ENCODE peak calls at places on chromosomes 1 and 21, in six cellular contexts. One of them, this sample, is unnamed.

GRCh38 chr1:233627376-233627775 is 13.5 kb downstream of the KCNK1 start:
- DNase-seq in GM12878: no peak
- DNase-seq in GM12891: no peak
- DNase-seq in K562: no peak
- DNase-seq in SK-N-SH: no peak
- DNase-seq in HepG2: no peak
- DNase-seq in this sample: no peak

GRCh38 chr1:167927075-167927754 is 9.3 kb upstream of the DCAF6 start:
- DNase-seq in HepG2: no peak
- DNase-seq in GM12878: no peak
- DNase-seq in SK-N-SH: no peak
- DNase-seq in GM12891: no peak
- DNase-seq in K562: no peak
- DNase-seq in this sample: no peak

GRCh38 chr1:12097321-12097720 is 34.2 kb downstream of the TNFRSF8 start:
- DNase-seq in K562: no peak
- DNase-seq in HepG2: no peak
- DNase-seq in GM12891: no peak
- DNase-seq in SK-N-SH: no peak
- DNase-seq in GM12878: no peak
- DNase-seq in this sample: no peak

GRCh38 chr1:171801395-171801990 is 20.0 kb downstream of the METTL13 start:
- DNase-seq in SK-N-SH: peak
- DNase-seq in K562: peak
- DNase-seq in GM12891: no peak
- DNase-seq in HepG2: peak
- DNase-seq in GM12878: no peak
- DNase-seq in this sample: no peak

GRCh38 chr1:152050886-152051764 is 14.3 kb upstream of the S100A11 start:
- DNase-seq in GM12878: no peak
- DNase-seq in SK-N-SH: no peak
- DNase-seq in HepG2: no peak
- DNase-seq in K562: peak
- DNase-seq in GM12891: no peak
- DNase-seq in this sample: no peak

GRCh38 chr1:65792671-65793358 is at the start of gene PDE4B:
- DNase-seq in GM12878: no peak
- DNase-seq in HepG2: no peak
- DNase-seq in SK-N-SH: peak
- DNase-seq in GM12891: no peak
- DNase-seq in K562: no peak
- DNase-seq in this sample: no peak

GRCh38 chr1:8465692-8466091 is 147.8 kb downstream of the SLC45A1 start:
- DNase-seq in GM12878: no peak
- DNase-seq in HepG2: no peak
- DNase-seq in GM12891: no peak
- DNase-seq in K562: no peak
- DNase-seq in SK-N-SH: no peak
- DNase-seq in this sample: no peak

GRCh38 chr1:170460379-170460778 is 71.6 kb upstream of the GORAB start:
- DNase-seq in GM12878: no peak
- DNase-seq in HepG2: no peak
- DNase-seq in GM12891: no peak
- DNase-seq in SK-N-SH: no peak
- DNase-seq in K562: no peak
- DNase-seq in this sample: no peak

GRCh38 chr1:53197301-53198205 is 929 bp downstream of the CPT2 start:
- DNase-seq in HepG2: no peak
- DNase-seq in K562: peak
- DNase-seq in SK-N-SH: peak
- DNase-seq in GM12891: no peak
- DNase-seq in GM12878: no peak
- DNase-seq in this sample: no peak

GRCh38 chr1:9302745-9303524 is 10.2 kb downstream of the SPSB1 start:
- DNase-seq in K562: no peak
- DNase-seq in HepG2: no peak
- DNase-seq in GM12878: no peak
- DNase-seq in GM12891: no peak
- DNase-seq in SK-N-SH: no peak
- DNase-seq in this sample: no peak

GRCh38 chr1:172630868-172631267 is 28.0 kb upstream of the FASLG start:
- DNase-seq in GM12891: no peak
- DNase-seq in SK-N-SH: no peak
- DNase-seq in K562: no peak
- DNase-seq in HepG2: peak
- DNase-seq in GM12878: no peak
- DNase-seq in this sample: no peak

GRCh38 chr1:10901091-10901893 is 104.8 kb upstream of the CASZ1 start:
- DNase-seq in SK-N-SH: peak
- DNase-seq in GM12878: no peak
- DNase-seq in GM12891: no peak
- DNase-seq in HepG2: no peak
- DNase-seq in K562: no peak
- DNase-seq in this sample: no peak

GRCh38 chr1:2598329-2598931 is 11.9 kb downstream of the PRXL2B start:
- DNase-seq in K562: no peak
- DNase-seq in HepG2: no peak
- DNase-seq in SK-N-SH: no peak
- DNase-seq in GM12878: no peak
- DNase-seq in GM12891: peak
- DNase-seq in this sample: no peak

GRCh38 chr1:17574502-17574901 is 35.0 kb downstream of the ARHGEF10L start:
- DNase-seq in SK-N-SH: peak
- DNase-seq in GM12878: no peak
- DNase-seq in K562: no peak
- DNase-seq in GM12891: no peak
- DNase-seq in HepG2: no peak
- DNase-seq in this sample: no peak

GRCh38 chr1:147611021-147611426 is 59.3 kb downstream of the ACP6 start:
- DNase-seq in GM12878: peak
- DNase-seq in HepG2: no peak
- DNase-seq in SK-N-SH: no peak
- DNase-seq in GM12891: no peak
- DNase-seq in K562: no peak
- DNase-seq in this sample: no peak

GRCh38 chr21:21029159-21029558 is 30.9 kb downstream of the NCAM2 start:
- DNase-seq in K562: no peak
- DNase-seq in GM12891: no peak
- DNase-seq in HepG2: no peak
- DNase-seq in SK-N-SH: no peak
- DNase-seq in GM12878: no peak
- DNase-seq in this sample: no peak

GRCh38 chr21:46661211-46661625 is 25.7 kb downstream of the PRMT2 start:
- DNase-seq in HepG2: no peak
- DNase-seq in SK-N-SH: peak
- DNase-seq in K562: no peak
- DNase-seq in GM12891: peak
- DNase-seq in GM12878: no peak
- DNase-seq in this sample: peak

GRCh38 chr1:168726311-168726710 is 2.7 kb downstream of the DPT start:
- DNase-seq in GM12891: no peak
- DNase-seq in GM12878: no peak
- DNase-seq in SK-N-SH: no peak
- DNase-seq in K562: no peak
- DNase-seq in HepG2: no peak
- DNase-seq in this sample: no peak

GRCh38 chr1:201176931-201177330 is 13.7 kb upstream of the IGFN1 start:
- DNase-seq in GM12891: no peak
- DNase-seq in K562: no peak
- DNase-seq in SK-N-SH: no peak
- DNase-seq in GM12878: no peak
- DNase-seq in HepG2: no peak
- DNase-seq in this sample: no peak

GRCh38 chr21:31218830-31219608 is 125.0 kb downstream of the TIAM1 start:
- DNase-seq in GM12891: no peak
- DNase-seq in HepG2: no peak
- DNase-seq in GM12878: no peak
- DNase-seq in K562: no peak
- DNase-seq in SK-N-SH: no peak
- DNase-seq in this sample: no peak

GRCh38 chr21:42581676-42582371 is 68.2 kb downstream of the SLC37A1 start:
- DNase-seq in GM12878: no peak
- DNase-seq in HepG2: no peak
- DNase-seq in K562: no peak
- DNase-seq in GM12891: no peak
- DNase-seq in SK-N-SH: no peak
- DNase-seq in this sample: no peak

GRCh38 chr1:22780696-22781095 is 70.1 kb downstream of the EPHB2 start:
- DNase-seq in GM12878: no peak
- DNase-seq in HepG2: no peak
- DNase-seq in SK-N-SH: peak
- DNase-seq in K562: peak
- DNase-seq in GM12891: peak
- DNase-seq in this sample: peak

GRCh38 chr21:33265664-33266049 is 510 bp upstream of the IL10RB start:
- DNase-seq in GM12878: peak
- DNase-seq in SK-N-SH: no peak
- DNase-seq in GM12891: no peak
- DNase-seq in HepG2: no peak
- DNase-seq in K562: peak
- DNase-seq in this sample: no peak

GRCh38 chr1:104636581-104636980 is 886.9 kb downstream of the AMY1C start:
- DNase-seq in GM12878: no peak
- DNase-seq in K562: no peak
- DNase-seq in HepG2: peak
- DNase-seq in GM12891: no peak
- DNase-seq in SK-N-SH: peak
- DNase-seq in this sample: no peak

GRCh38 chr1:183227963-183228649 is 42.0 kb downstream of the LAMC2 start:
- DNase-seq in GM12891: peak
- DNase-seq in SK-N-SH: peak
- DNase-seq in HepG2: peak
- DNase-seq in GM12878: no peak
- DNase-seq in K562: peak
- DNase-seq in this sample: peak

GRCh38 chr21:22120616-22121266 is 1122.5 kb downstream of the NCAM2 start:
- DNase-seq in SK-N-SH: no peak
- DNase-seq in GM12891: no peak
- DNase-seq in HepG2: no peak
- DNase-seq in GM12878: no peak
- DNase-seq in K562: peak
- DNase-seq in this sample: no peak

GRCh38 chr1:29626066-29626465 is 389.7 kb downstream of the PTPRU start:
- DNase-seq in HepG2: no peak
- DNase-seq in GM12891: no peak
- DNase-seq in GM12878: no peak
- DNase-seq in K562: no peak
- DNase-seq in SK-N-SH: no peak
- DNase-seq in this sample: no peak

GRCh38 chr1:206816390-206817287 is 44.3 kb upstream of the IL10 start:
- DNase-seq in HepG2: no peak
- DNase-seq in GM12878: peak
- DNase-seq in K562: peak
- DNase-seq in GM12891: no peak
- DNase-seq in SK-N-SH: no peak
- DNase-seq in this sample: no peak

GRCh38 chr1:10001016-10001665 is 4.1 kb downstream of the RBP7 start:
- DNase-seq in K562: no peak
- DNase-seq in HepG2: no peak
- DNase-seq in GM12878: no peak
- DNase-seq in GM12891: no peak
- DNase-seq in SK-N-SH: no peak
- DNase-seq in this sample: no peak

GRCh38 chr1:56215771-56216170 is 363.6 kb downstream of the PLPP3 start:
- DNase-seq in SK-N-SH: no peak
- DNase-seq in K562: no peak
- DNase-seq in HepG2: no peak
- DNase-seq in GM12891: no peak
- DNase-seq in GM12878: no peak
- DNase-seq in this sample: no peak

GRCh38 chr1:4787551-4787950 is 133.1 kb downstream of the AJAP1 start:
- DNase-seq in SK-N-SH: no peak
- DNase-seq in K562: no peak
- DNase-seq in HepG2: no peak
- DNase-seq in GM12878: no peak
- DNase-seq in GM12891: no peak
- DNase-seq in this sample: no peak

DNA sequence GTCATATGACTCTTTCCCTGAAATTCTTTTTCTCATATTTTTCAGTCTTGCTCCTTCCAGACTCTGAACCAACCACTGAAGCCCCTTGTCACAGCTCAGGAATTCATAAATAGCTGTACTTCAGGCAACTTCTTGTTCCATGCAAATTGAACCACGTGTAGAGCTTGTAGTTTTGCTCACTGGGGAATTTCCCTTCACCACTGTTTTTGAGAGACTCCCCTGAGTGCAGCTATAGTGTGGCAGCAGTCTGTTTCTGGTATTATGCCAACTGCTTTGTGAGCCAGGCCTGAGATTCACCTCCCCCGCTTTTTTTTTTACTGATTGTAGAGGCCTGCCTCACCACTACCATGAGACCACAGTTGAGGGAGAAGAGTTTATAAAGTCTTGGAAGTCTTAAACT is 150.3 kb upstream of the SPAG17 start:
- DNase-seq in K562: no peak
- DNase-seq in HepG2: no peak
- DNase-seq in GM12878: peak
- DNase-seq in GM12891: no peak
- DNase-seq in SK-N-SH: no peak
- DNase-seq in this sample: peak
- TF ChIP-seq POLR2AphosphoS5 in K562: no peak
- TF ChIP-seq POLR2AphosphoS5 in HepG2: no peak
- TF ChIP-seq POLR2AphosphoS5 in GM12878: no peak
- TF ChIP-seq POLR2AphosphoS5 in GM12891: no peak
- TF ChIP-seq POLR2AphosphoS5 in SK-N-SH: no peak
- TF ChIP-seq POLR2AphosphoS5 in this sample: no peak

GRCh38 chr1:156490401-156491032 is 10.1 kb downstream of the MEF2D start:
- DNase-seq in SK-N-SH: peak
- DNase-seq in K562: peak
- DNase-seq in GM12878: no peak
- DNase-seq in HepG2: no peak
- DNase-seq in GM12891: no peak
- DNase-seq in this sample: no peak
- TF ChIP-seq TAF1 in SK-N-SH: no peak
- TF ChIP-seq TAF1 in K562: no peak
- TF ChIP-seq TAF1 in GM12878: peak
- TF ChIP-seq TAF1 in HepG2: no peak
- TF ChIP-seq TAF1 in GM12891: no peak
- TF ChIP-seq TAF1 in this sample: no peak

GRCh38 chr1:93616996-93617669 is 64.5 kb downstream of the BCAR3 start:
- DNase-seq in HepG2: peak
- DNase-seq in GM12891: no peak
- DNase-seq in SK-N-SH: peak
- DNase-seq in GM12878: no peak
- DNase-seq in K562: no peak
- DNase-seq in this sample: no peak
- TF ChIP-seq POLR2AphosphoS5 in HepG2: no peak
- TF ChIP-seq POLR2AphosphoS5 in GM12891: no peak
- TF ChIP-seq POLR2AphosphoS5 in SK-N-SH: no peak
- TF ChIP-seq POLR2AphosphoS5 in GM12878: no peak
- TF ChIP-seq POLR2AphosphoS5 in K562: no peak
- TF ChIP-seq POLR2AphosphoS5 in this sample: no peak

DNA sequence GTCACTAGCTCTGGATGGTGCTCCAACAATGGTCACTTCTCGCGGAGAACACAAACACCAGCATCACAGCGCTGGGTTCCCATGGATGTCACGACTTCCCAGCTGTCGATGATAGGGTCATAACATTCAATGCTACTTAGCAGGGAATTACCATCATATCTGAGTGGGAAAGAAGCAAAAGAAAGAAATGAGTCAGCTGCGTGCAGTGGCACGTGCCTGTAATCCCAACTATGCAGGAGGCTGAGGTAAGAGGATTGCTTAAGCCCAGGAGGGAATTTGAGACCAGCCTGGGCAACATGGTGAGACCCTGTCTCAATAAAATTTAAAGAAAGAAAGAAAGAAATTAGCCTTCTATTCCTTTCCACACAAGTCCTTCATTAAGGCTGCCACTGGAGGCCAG is 3.6 kb upstream of the RABIF start:
- DNase-seq in SK-N-SH: no peak
- DNase-seq in GM12878: no peak
- DNase-seq in GM12891: no peak
- DNase-seq in K562: no peak
- DNase-seq in HepG2: no peak
- DNase-seq in this sample: no peak
- TF ChIP-seq TAF1 in SK-N-SH: no peak
- TF ChIP-seq TAF1 in GM12878: no peak
- TF ChIP-seq TAF1 in GM12891: no peak
- TF ChIP-seq TAF1 in K562: no peak
- TF ChIP-seq TAF1 in HepG2: no peak
- TF ChIP-seq TAF1 in this sample: no peak